ENCODE peak calls at places on chromosomes 2 and 18, in four cellular contexts. T, Z, L and A are unnamed samples.

GRCh38 chr2:112004246-112004645 is 50.8 kb upstream of the TMEM87B start:
- DNase-seq in T (peak), L (peak), Z (no peak), A (no peak)

GRCh38 chr2:167264380-167264779 is 376.1 kb downstream of the XIRP2 start:
- DNase-seq in L (no peak), Z (no peak), T (no peak), A (no peak)

GRCh38 chr2:234694244-234695013 is 197.5 kb upstream of the ARL4C start:
- DNase-seq in L (peak), Z (no peak), T (no peak), A (no peak)

GRCh38 chr2:53490659-53491058 is 276.9 kb upstream of the CHAC2 start:
- DNase-seq in L (peak), Z (no peak), T (no peak), A (no peak)

GRCh38 chr2:160473508-160474318 is 19.9 kb downstream of the RBMS1 start:
- DNase-seq in T (no peak), Z (no peak), L (no peak), A (no peak)

GRCh38 chr2:107197601-107198000 is 311.6 kb upstream of the ST6GAL2 start:
- DNase-seq in T (no peak), Z (no peak), L (no peak), A (no peak)

GRCh38 chr2:177020524-177021119 is 192.0 kb upstream of the HNRNPA3 start:
- DNase-seq in Z (no peak), L (no peak), T (no peak), A (no peak)

GRCh38 chr18:23422751-23423418 is 30.2 kb upstream of the RIOK3 start:
- DNase-seq in Z (no peak), T (peak), L (peak), A (peak)

GRCh38 chr2:84865181-84865783 is 15.6 kb downstream of the TRABD2A start:
- DNase-seq in Z (no peak), L (peak), T (peak), A (no peak)

GRCh38 chr2:203484266-203485112 is 50.6 kb downstream of the RAPH1 start:
- DNase-seq in Z (peak), T (peak), L (peak), A (no peak)
- TF ChIP-seq CTCF in Z (peak), T (peak), L (peak), A (no peak)

DNA sequence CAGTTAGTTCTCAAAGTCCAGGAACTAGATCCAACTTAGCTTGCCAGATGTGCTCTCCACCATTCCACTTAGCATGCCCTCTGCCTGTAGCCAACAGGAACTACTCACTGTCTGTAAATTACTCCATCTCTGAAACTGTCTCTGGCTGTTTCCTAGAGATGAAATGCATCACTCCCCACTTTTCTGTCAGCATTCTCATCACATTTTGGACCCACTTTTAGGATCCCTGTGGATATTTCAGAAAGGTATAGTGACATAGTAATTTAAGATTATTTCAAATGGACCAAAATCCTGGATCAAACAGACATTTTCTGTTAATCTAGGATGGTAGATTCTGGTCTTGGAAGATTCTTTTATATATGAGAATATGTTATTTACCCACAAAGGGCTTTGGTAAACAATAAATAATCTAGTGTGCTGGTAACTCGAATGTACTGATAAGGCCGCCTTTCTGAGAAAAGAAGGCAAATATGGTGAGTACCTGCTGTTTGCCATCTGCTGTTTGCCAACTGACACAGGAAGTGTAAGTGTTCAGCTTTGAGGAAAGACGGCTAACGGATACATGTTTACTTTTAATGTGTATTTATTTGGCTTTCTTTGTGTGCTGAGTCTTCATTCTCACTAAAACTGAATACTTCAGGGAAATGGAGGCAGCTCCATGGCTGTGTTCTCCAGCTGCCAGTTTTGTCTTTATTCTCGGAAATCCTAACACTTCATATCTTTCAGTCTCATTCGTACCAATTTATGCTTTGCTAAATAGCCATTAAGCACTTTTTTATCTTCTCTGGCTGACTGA is 79.5 kb downstream of the EVA1A start:
- DNase-seq in L (peak), Z (no peak), T (no peak), A (no peak)
- TF ChIP-seq CTCF in L (peak), Z (no peak), T (no peak), A (no peak)

DNA sequence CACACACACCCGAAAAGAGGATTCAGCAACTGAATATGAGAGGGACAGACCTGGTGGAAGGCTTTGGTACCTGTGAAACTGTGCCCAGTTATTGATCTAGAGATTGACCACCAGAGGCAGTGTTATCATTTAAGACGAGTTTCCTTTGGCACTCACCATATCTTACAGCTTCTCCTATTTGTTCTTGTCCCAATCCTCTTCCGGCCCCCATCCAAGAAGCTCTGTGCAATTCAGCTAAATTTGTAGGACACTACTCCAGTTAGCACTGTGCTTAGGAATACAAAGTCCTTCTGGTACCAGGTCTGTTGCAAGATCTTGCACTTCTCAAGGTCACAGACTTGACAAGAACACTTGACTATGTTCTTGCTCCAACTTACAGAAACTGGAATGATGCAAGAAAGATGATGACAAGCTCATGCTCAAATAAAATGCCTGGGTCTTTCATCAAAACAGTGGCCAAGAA is 177.7 kb downstream of the TMEM247 start:
- DNase-seq in L (peak), Z (no peak), T (peak), A (no peak)
- TF ChIP-seq CTCF in L (peak), Z (peak), T (peak), A (no peak)

DNA sequence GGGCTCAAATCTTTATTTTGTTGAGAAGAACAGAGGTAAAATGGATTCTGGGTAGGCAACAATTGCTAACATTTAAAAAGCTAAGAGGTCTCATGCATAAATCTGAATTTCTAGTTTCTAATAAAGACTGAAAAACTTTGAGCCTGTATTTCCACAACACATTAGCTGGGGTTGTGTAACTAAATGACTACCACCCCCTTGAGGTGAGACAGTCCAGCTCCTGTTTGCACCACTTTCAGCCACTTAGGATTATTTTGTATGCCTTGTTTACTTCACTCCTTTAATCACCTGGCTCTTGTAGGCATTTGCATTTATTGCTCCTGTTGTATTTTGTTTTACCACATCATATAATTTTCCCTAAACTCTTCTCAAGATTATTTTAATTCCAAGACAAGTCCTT is 376.6 kb downstream of the PTH2R start:
- DNase-seq in Z (no peak), L (no peak), T (no peak), A (no peak)
- TF ChIP-seq CTCF in Z (no peak), L (no peak), T (no peak), A (no peak)

GRCh38 chr18:68847219-68847860 is 49.5 kb downstream of the CCDC102B start:
- DNase-seq in L (peak), T (no peak), Z (no peak), A (no peak)
- TF ChIP-seq CTCF in L (peak), T (peak), Z (peak), A (no peak)

GRCh38 chr18:64244571-64244970 is 95.7 kb upstream of the LINC00305 start:
- DNase-seq in Z (no peak), L (no peak), T (no peak), A (no peak)
- TF ChIP-seq CTCF in Z (no peak), L (no peak), T (no peak), A (no peak)

DNA sequence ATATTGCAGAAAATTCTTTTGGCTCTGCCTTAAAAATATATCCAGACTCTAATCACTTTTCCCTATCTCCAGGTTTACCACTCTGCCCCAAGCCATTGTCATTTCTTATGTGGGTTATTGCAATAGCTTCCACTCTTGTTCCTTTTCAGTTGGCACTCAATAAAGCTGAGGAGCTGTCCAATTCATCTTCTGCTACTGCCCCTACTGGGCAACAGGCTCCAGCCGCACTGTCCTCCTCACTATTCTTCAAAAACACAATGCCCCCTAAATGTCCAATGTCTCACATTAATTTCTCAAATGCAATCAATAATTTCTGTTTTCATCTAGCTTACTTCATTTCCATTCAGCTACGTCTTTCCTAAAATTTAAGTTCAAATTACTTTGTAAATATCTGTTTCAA is 1262.5 kb upstream of the CDH2 start:
- DNase-seq in T (no peak), L (no peak), Z (no peak), A (no peak)
- TF ChIP-seq CTCF in T (no peak), L (no peak), Z (no peak), A (no peak)

DNA sequence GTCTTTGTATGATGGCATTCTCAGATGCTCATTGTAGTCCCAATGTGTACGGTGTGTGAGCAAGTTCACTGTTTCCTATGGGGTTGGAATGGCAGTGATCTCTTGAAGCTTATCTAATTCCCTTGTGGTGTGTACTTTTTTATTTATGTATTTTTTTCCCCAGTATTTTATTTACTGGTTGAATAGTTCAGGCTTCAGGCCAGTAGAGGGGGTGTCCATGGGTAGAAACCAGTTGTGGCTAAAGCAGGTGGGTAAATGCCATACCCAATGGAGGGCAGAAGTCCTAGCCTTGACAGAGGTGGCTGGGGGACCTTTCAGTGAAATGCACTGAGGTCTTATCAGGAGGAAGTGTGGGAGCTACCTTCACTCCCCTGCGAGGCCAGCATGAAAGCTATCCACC is 351.4 kb upstream of the CWC22 start:
- DNase-seq in Z (no peak), T (no peak), L (no peak), A (no peak)
- TF ChIP-seq CTCF in Z (no peak), T (no peak), L (no peak), A (no peak)